ENCODE peak calls at places on chromosomes 2 and 18, in seven cellular contexts. G is pancreas, W is left lung, J is heart left ventricle, K is upper lobe of right lung, T is upper lobe of left lung, H is IMR-90. Q is an unnamed sample. For H3K36me3, the result is how much of the 10 kb centered on the place peaks cover.

GRCh38 chr2:45812039-45812500 is 160.6 kb downstream of the PRKCE start:
- ATAC-seq in G (no peak), W (no peak), J (no peak), K (no peak), T (no peak), H (peak), Q (no peak)

GRCh38 chr2:204078003-204078698 is 141.6 kb downstream of the ICOS start:
- ATAC-seq in G (no peak), W (peak), J (no peak), K (peak), T (peak), H (no peak), Q (no peak)

GRCh38 chr2:80887923-80888322 is 583.4 kb upstream of the LRRTM1 start:
- ATAC-seq in G (no peak), W (no peak), J (no peak), K (no peak), T (no peak), H (no peak), Q (no peak)

GRCh38 chr18:76821356-76821874 is 942 bp upstream of the ZNF236 start:
- ATAC-seq in G (no peak), W (peak), J (no peak), K (no peak), T (no peak), H (no peak), Q (no peak)

GRCh38 chr18:46262856-46263255 is 158.7 kb downstream of the HAUS1 start:
- ATAC-seq in G (no peak), W (no peak), J (no peak), K (peak), T (no peak), H (no peak), Q (no peak)

GRCh38 chr18:74682141-74682997 is 84.7 kb downstream of the ZNF407 start:
- ATAC-seq in G (no peak), W (no peak), J (no peak), K (no peak), T (no peak), H (no peak), Q (no peak)

GRCh38 chr2:166000401-166000800 is 46.8 kb upstream of the TTC21B start:
- ATAC-seq in G (no peak), W (no peak), J (no peak), K (no peak), T (no peak), H (no peak), Q (no peak)

GRCh38 chr18:48784654-48785053 is 166.1 kb downstream of the SMAD7 start:
- ATAC-seq in G (no peak), W (no peak), J (no peak), K (no peak), T (no peak), H (no peak), Q (no peak)

GRCh38 chr2:232668805-232669444 is 28.2 kb upstream of the GIGYF2 start:
- ATAC-seq in G (peak), W (peak), J (peak), K (no peak), T (no peak), H (no peak), Q (no peak)

GRCh38 chr2:155080394-155080793 is 381.9 kb downstream of the KCNJ3 start:
- ATAC-seq in G (no peak), W (no peak), J (no peak), K (no peak), T (no peak), H (no peak), Q (no peak)

GRCh38 chr2:143259368-143259958 is 130.2 kb downstream of the ARHGAP15 start:
- ATAC-seq in G (peak), W (peak), J (no peak), K (peak), T (peak), H (peak), Q (peak)

DNA sequence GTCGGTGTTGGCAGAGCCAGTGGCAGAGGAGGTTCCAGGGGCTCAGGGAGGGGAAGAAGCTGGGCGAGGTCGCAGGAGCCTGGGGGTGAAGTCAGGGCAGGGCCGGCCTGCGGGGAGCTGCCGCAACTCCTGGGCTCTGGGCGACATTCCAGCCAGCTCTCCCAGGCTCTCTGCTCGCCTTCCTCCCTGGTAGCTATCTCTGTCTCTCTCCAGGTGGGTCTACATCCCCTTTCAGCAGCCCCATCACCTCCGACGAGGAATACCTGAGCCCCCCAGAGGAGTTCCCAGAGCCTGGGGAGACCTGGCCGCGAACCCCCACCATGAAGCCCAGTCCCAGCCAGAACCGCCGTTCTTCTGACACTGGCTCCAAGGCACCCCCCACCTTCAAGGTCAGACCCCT is 27.0 kb downstream of the SPEG start:
- ATAC-seq in G (no peak), W (no peak), J (no peak), K (no peak), T (no peak), H (no peak), Q (no peak)
- H3K27ac ChIP-seq in G (no peak), W (no peak), J (peak), K (no peak), T (no peak), H (peak), Q (peak)

GRCh38 chr2:38301969-38302702 is 74.9 kb downstream of the ATL2 start:
- ATAC-seq in G (no peak), W (peak), J (peak), K (peak), T (peak), H (no peak), Q (no peak)
- H3K36me3 ChIP-seq in G (under half), W (under half), J (under half), K (under half), T (under half), H (under half), Q (under half)

GRCh38 chr18:32319084-32319483 is 129.2 kb downstream of the MEP1B start:
- ATAC-seq in G (no peak), W (peak), J (no peak), K (no peak), T (no peak), H (no peak), Q (no peak)

GRCh38 chr18:32321826-32322225 is 132.0 kb downstream of the MEP1B start:
- ATAC-seq in G (no peak), W (no peak), J (no peak), K (no peak), T (no peak), H (no peak), Q (no peak)

GRCh38 chr18:32315881-32316280 is 126.0 kb downstream of the MEP1B start:
- ATAC-seq in G (no peak), W (no peak), J (no peak), K (no peak), T (no peak), H (peak), Q (no peak)

GRCh38 chr18:32318581-32318980 is 128.7 kb downstream of the MEP1B start:
- ATAC-seq in G (no peak), W (no peak), J (no peak), K (no peak), T (no peak), H (no peak), Q (no peak)

DNA sequence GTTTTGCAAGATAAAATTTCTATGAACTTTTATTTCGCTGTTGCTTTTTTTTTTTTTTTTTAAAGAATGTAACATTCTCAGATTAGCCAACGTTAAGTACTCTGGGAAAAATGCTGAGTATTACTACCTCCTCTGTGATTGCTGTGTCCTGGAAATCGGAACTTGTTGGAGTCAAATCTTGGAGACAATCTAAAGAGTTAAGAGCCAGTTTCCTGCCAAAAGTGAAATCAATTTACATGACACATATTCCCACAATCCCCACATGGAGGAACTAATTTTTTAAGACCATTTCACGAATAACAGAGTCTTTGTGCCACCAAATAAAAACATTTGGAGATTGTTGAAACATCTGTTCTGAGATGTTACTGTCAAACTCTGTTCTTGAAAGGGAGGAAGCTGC is 127.8 kb downstream of the MEP1B start:
- ATAC-seq in G (peak), W (peak), J (no peak), K (peak), T (no peak), H (peak), Q (peak)
- H3K27ac ChIP-seq in G (peak), W (peak), J (peak), K (peak), T (peak), H (no peak), Q (no peak)

DNA sequence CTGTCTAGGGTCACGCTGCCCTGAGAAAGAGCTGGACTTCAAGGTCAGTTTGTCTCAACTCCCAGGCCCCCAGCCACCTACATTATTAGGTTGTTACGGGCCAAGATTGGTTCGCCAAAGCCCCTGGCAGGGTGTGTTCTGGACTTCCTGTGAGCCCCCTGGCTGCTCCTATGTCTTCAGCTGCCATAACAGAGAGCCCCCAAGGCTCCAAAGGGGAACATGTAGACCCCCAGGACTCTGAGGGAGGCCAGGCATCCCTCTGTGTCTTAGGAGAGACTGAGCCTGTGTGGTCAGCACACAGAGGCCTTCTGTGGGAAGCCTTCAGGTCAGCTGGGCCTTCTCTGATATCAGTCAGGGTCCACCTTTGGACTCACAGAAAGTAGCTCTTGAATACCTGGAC is 58.3 kb downstream of the INHBB start:
- ATAC-seq in G (no peak), W (no peak), J (no peak), K (no peak), T (no peak), H (no peak), Q (no peak)
- H3K36me3 ChIP-seq in G (under half), W (under half), J (under half), K (under half), T (under half), H (under half), Q (under half)

DNA sequence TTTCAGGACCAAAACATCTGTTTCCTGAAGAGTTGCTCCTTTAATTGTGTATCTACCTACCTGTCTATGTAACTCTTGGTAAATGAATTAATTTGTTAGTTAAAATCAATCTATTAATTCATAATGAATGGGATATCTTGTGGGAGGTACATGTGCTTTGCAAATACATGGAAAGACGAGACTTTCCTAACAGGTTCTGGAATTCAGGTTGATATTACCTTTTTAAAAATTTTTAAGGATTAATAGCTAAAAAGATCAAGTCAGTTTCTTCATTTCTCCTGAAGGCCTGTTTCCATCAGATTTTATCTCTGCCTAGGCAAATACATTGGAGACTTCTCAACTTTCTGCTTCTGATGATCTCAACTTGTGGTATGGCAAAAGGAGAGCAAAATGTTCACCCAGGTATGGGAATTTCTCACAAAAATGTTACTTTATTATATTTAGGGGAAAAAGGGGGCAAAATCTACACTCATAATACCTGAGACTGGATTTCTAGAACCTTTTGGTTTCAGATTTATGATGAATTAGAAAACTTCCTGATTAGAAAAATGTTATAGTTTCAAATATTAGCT is 7.4 kb downstream of the TFPI start:
- ATAC-seq in G (no peak), W (no peak), J (no peak), K (no peak), T (no peak), H (no peak), Q (no peak)
- H3K27ac ChIP-seq in G (no peak), W (peak), J (peak), K (peak), T (peak), H (peak), Q (peak)

GRCh38 chr2:47805850-47806249 is 22.9 kb downstream of the MSH6 start:
- ATAC-seq in G (no peak), W (no peak), J (no peak), K (no peak), T (no peak), H (no peak), Q (no peak)

GRCh38 chr2:47809903-47810302 is 27.0 kb downstream of the MSH6 start:
- ATAC-seq in G (no peak), W (no peak), J (no peak), K (no peak), T (no peak), H (no peak), Q (no peak)

GRCh38 chr2:47811668-47812067 is 28.7 kb downstream of the MSH6 start:
- ATAC-seq in G (peak), W (no peak), J (no peak), K (no peak), T (no peak), H (no peak), Q (no peak)

GRCh38 chr2:47810850-47811249 is 27.9 kb downstream of the MSH6 start:
- ATAC-seq in G (no peak), W (no peak), J (no peak), K (no peak), T (no peak), H (no peak), Q (no peak)

DNA sequence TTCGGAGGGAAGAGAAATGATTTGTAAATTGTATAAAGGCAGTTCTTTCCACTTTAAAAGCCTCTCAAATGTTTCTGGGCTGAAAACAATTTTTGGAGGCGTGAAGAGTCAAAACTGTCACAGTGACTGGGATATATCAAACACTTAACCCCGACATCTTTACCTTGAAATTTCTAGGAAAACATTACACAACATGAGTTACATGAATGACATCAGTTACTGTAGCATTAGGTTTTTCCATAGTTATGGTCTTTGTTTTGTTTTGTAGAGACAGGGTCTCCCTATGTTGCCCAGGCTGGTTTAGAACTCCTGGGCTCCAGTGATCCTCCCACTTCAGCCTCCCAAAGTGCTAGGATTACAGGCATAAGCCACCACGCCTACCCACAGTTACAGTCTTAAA is 25.7 kb downstream of the MSH6 start:
- ATAC-seq in G (no peak), W (no peak), J (no peak), K (no peak), T (no peak), H (no peak), Q (no peak)
- H3K36me3 ChIP-seq in G (under half), W (under half), J (under half), K (half or more), T (half or more), H (under half), Q (under half)

GRCh38 chr2:36526216-36526615 is 71.8 kb downstream of the FEZ2 start:
- ATAC-seq in G (no peak), W (no peak), J (no peak), K (no peak), T (no peak), H (peak), Q (no peak)
- H3K27ac ChIP-seq in G (no peak), W (no peak), J (no peak), K (no peak), T (no peak), H (peak), Q (no peak)

GRCh38 chr2:10632230-10632629 is 57.5 kb downstream of the NOL10 start:
- ATAC-seq in G (no peak), W (no peak), J (no peak), K (no peak), T (no peak), H (no peak), Q (no peak)
- H3K36me3 ChIP-seq in G (under half), W (under half), J (under half), K (under half), T (under half), H (under half), Q (under half)

DNA sequence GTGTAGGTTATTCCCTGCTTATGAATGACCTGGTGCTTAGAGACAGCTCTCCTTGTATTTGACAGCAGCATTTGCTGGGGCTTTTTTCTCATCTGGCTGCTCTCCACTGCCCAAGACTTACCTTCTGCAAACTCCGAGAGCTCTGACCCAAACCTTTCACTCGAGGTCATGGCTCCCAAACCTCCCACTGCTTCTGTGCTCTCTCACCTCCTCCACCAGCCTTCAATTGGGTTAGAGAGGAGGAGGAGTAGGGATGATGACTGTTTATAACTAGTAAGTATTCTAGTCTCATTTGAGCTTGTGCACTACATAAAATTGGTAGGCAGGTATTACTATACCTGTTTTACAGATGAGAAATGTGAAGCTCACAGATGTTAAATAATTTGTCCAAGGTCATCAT is 40.1 kb downstream of the LIMS1 start:
- ATAC-seq in G (no peak), W (no peak), J (no peak), K (no peak), T (no peak), H (no peak), Q (no peak)
- H3K27ac ChIP-seq in G (no peak), W (no peak), J (no peak), K (no peak), T (no peak), H (no peak), Q (no peak)

DNA sequence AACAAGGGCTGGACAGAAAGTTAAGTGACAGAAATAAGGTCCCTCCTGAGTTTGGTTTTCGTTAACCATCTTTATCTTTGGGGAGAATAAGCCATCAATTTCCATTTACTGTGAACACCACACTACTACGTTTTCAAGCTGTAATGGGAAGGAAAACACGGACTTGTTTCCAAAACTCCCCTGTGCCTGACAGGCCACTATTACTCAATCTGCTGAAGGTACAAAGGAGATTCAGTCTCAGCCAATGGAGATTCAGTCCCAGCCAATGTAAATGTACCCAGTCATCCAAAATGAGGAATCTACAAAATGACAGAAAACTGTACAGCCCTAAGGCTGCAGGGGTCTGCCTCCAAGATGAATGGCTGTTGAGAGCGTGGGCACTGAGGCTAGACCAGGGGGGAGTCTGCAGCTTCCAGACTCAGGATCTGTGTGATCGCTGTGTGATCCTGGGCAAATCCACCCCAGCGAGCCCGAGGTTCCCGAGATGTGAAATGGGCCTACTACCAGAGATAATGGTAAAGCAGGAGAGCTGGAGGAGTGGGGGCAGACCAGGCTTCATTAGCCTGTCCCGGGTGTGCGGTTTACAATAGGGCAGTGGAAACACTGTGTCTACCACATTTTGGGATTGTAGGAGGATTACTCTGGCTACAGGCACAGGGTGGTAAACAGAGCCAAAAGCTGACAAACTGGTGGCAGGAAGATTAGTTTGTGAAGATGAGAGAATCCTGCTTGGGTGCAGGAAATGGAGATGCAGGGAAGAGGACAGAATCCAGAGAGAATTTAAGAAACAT is 284.8 kb downstream of the STK39 start:
- ATAC-seq in G (no peak), W (no peak), J (no peak), K (no peak), T (no peak), H (no peak), Q (no peak)
- H3K36me3 ChIP-seq in G (under half), W (under half), J (under half), K (under half), T (under half), H (under half), Q (under half)

Q was measured in gastroesophageal sphincter.